ENCODE peak calls at places on chromosomes 2 and 18, in eight cellular contexts. One of them, this sample, is unnamed.

GRCh38 chr18:48132993-48133674 is 202.7 kb upstream of the SMAD2 start:
- DNase-seq in ovary: no peak
- DNase-seq in GM12878: no peak
- DNase-seq in K562: no peak
- DNase-seq in HepG2: no peak
- DNase-seq in transverse colon: no peak
- DNase-seq in stomach: no peak
- DNase-seq in sigmoid colon: no peak
- DNase-seq in this sample: no peak

GRCh38 chr18:46756559-46757201 is at the start of gene ST8SIA5:
- DNase-seq in stomach: no peak
- DNase-seq in sigmoid colon: no peak
- DNase-seq in transverse colon: no peak
- DNase-seq in HepG2: no peak
- DNase-seq in GM12878: no peak
- DNase-seq in ovary: no peak
- DNase-seq in K562: no peak
- DNase-seq in this sample: no peak

GRCh38 chr2:98086491-98087446 is at the start of gene VWA3B:
- DNase-seq in HepG2: no peak
- DNase-seq in transverse colon: peak; percentile 91
- DNase-seq in stomach: peak; percentile 91
- DNase-seq in K562: peak; percentile 74
- DNase-seq in ovary: peak; percentile 76
- DNase-seq in GM12878: no peak
- DNase-seq in sigmoid colon: peak; percentile 76
- DNase-seq in this sample: no peak

GRCh38 chr2:156300337-156300736 is 32.2 kb downstream of the NR4A2 start:
- DNase-seq in HepG2: peak; percentile 84
- DNase-seq in stomach: no peak
- DNase-seq in GM12878: no peak
- DNase-seq in K562: no peak
- DNase-seq in sigmoid colon: no peak
- DNase-seq in ovary: no peak
- DNase-seq in transverse colon: no peak
- DNase-seq in this sample: no peak

GRCh38 chr2:8647462-8647857 is 34.4 kb upstream of the ID2 start:
- DNase-seq in transverse colon: no peak
- DNase-seq in HepG2: no peak
- DNase-seq in GM12878: no peak
- DNase-seq in ovary: no peak
- DNase-seq in K562: no peak
- DNase-seq in sigmoid colon: no peak
- DNase-seq in stomach: no peak
- DNase-seq in this sample: no peak

GRCh38 chr2:24824966-24825882 is 32.0 kb downstream of the CENPO start:
- DNase-seq in HepG2: no peak
- DNase-seq in transverse colon: no peak
- DNase-seq in GM12878: no peak
- DNase-seq in K562: peak; percentile 62
- DNase-seq in stomach: peak; percentile 24
- DNase-seq in ovary: no peak
- DNase-seq in sigmoid colon: peak; percentile 54
- DNase-seq in this sample: no peak

GRCh38 chr2:130183500-130184373 is 1.7 kb downstream of the MZT2B start:
- DNase-seq in GM12878: no peak
- DNase-seq in HepG2: peak; percentile 32
- DNase-seq in ovary: peak; percentile 66
- DNase-seq in transverse colon: no peak
- DNase-seq in K562: no peak
- DNase-seq in stomach: no peak
- DNase-seq in sigmoid colon: peak; percentile 78
- DNase-seq in this sample: no peak

GRCh38 chr18:10748641-10749040 is 222.8 kb downstream of the NAPG start:
- DNase-seq in sigmoid colon: no peak
- DNase-seq in K562: no peak
- DNase-seq in GM12878: no peak
- DNase-seq in HepG2: no peak
- DNase-seq in transverse colon: no peak
- DNase-seq in ovary: no peak
- DNase-seq in stomach: no peak
- DNase-seq in this sample: no peak

GRCh38 chr18:67117804-67118203 is 398.7 kb downstream of the DSEL start:
- DNase-seq in GM12878: no peak
- DNase-seq in HepG2: no peak
- DNase-seq in sigmoid colon: no peak
- DNase-seq in transverse colon: no peak
- DNase-seq in K562: no peak
- DNase-seq in stomach: no peak
- DNase-seq in ovary: no peak
- DNase-seq in this sample: no peak

GRCh38 chr2:102107741-102108070 is 34.8 kb upstream of the IL1R1 start:
- DNase-seq in stomach: no peak
- DNase-seq in HepG2: peak; percentile 98
- DNase-seq in transverse colon: no peak
- DNase-seq in K562: no peak
- DNase-seq in ovary: no peak
- DNase-seq in GM12878: peak; percentile 33
- DNase-seq in sigmoid colon: no peak
- DNase-seq in this sample: no peak

GRCh38 chr2:102109016-102109415 is 33.5 kb upstream of the IL1R1 start:
- DNase-seq in stomach: no peak
- DNase-seq in transverse colon: no peak
- DNase-seq in K562: no peak
- DNase-seq in GM12878: no peak
- DNase-seq in ovary: no peak
- DNase-seq in HepG2: no peak
- DNase-seq in sigmoid colon: no peak
- DNase-seq in this sample: no peak

GRCh38 chr2:102103992-102104871 is 38.3 kb upstream of the IL1R1 start:
- DNase-seq in ovary: peak; percentile 66
- DNase-seq in K562: no peak
- DNase-seq in HepG2: no peak
- DNase-seq in GM12878: peak; percentile 67
- DNase-seq in transverse colon: peak; percentile 70
- DNase-seq in sigmoid colon: peak; percentile 92
- DNase-seq in stomach: peak; percentile 74
- DNase-seq in this sample: peak; percentile 28

GRCh38 chr2:102103284-102103683 is 39.3 kb upstream of the IL1R1 start:
- DNase-seq in GM12878: no peak
- DNase-seq in transverse colon: no peak
- DNase-seq in HepG2: no peak
- DNase-seq in sigmoid colon: no peak
- DNase-seq in stomach: no peak
- DNase-seq in ovary: no peak
- DNase-seq in K562: no peak
- DNase-seq in this sample: no peak

DNA sequence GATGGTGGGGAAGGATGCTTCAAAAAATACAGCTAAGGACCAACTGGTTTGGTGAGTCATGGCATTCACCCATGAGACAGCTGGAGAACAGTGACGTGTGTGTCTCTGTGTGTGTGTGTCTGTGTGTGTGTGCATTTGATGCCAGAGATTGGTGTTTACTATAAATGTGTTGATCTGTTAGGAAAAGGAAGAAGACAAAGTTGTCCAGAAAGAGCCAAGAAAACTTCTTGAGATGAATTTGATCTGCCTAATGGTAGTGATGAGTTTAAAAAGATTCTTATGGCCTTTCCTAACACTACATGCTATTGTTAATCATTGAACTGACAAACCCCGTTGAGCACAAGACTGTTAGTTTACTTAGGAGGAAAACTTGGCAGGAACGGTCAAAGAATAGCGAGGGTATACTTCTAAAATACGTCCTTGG is 36.4 kb upstream of the IL1R1 start:
- DNase-seq in transverse colon: no peak
- DNase-seq in K562: no peak
- DNase-seq in HepG2: peak; percentile 75
- DNase-seq in GM12878: no peak
- DNase-seq in sigmoid colon: no peak
- DNase-seq in ovary: no peak
- DNase-seq in stomach: no peak
- DNase-seq in this sample: no peak
- H3K4me3 ChIP-seq in transverse colon: peak overlapping the region; percentile 42
- H3K4me3 ChIP-seq in K562: no peak overlapping the region
- H3K4me3 ChIP-seq in HepG2: peak overlapping the region; percentile 1
- H3K4me3 ChIP-seq in GM12878: no peak overlapping the region
- H3K4me3 ChIP-seq in sigmoid colon: peak overlapping the region; percentile 41
- H3K4me3 ChIP-seq in ovary: no peak overlapping the region
- H3K4me3 ChIP-seq in stomach: peak overlapping the region; percentile 38
- H3K4me3 ChIP-seq in this sample: no peak overlapping the region

GRCh38 chr2:110874565-110875383 is 142.4 kb downstream of the ACOXL start:
- DNase-seq in K562: no peak
- DNase-seq in stomach: no peak
- DNase-seq in GM12878: peak; percentile 75
- DNase-seq in transverse colon: no peak
- DNase-seq in ovary: no peak
- DNase-seq in HepG2: no peak
- DNase-seq in sigmoid colon: no peak
- DNase-seq in this sample: no peak

GRCh38 chr2:110875384-110875725 is 143.0 kb downstream of the ACOXL start:
- DNase-seq in stomach: no peak
- DNase-seq in ovary: no peak
- DNase-seq in HepG2: no peak
- DNase-seq in transverse colon: no peak
- DNase-seq in K562: no peak
- DNase-seq in sigmoid colon: no peak
- DNase-seq in GM12878: no peak
- DNase-seq in this sample: no peak

GRCh38 chr2:110877031-110877827 is 144.9 kb downstream of the ACOXL start:
- DNase-seq in ovary: no peak
- DNase-seq in GM12878: no peak
- DNase-seq in stomach: no peak
- DNase-seq in sigmoid colon: no peak
- DNase-seq in HepG2: no peak
- DNase-seq in K562: no peak
- DNase-seq in transverse colon: no peak
- DNase-seq in this sample: no peak

GRCh38 chr2:110878150-110878549 is 145.8 kb downstream of the ACOXL start:
- DNase-seq in K562: no peak
- DNase-seq in HepG2: no peak
- DNase-seq in transverse colon: no peak
- DNase-seq in sigmoid colon: no peak
- DNase-seq in ovary: no peak
- DNase-seq in stomach: no peak
- DNase-seq in GM12878: no peak
- DNase-seq in this sample: no peak

GRCh38 chr2:110876167-110876999 is 144.0 kb downstream of the ACOXL start:
- DNase-seq in K562: peak; percentile 29
- DNase-seq in ovary: no peak
- DNase-seq in sigmoid colon: no peak
- DNase-seq in HepG2: no peak
- DNase-seq in stomach: no peak
- DNase-seq in GM12878: no peak
- DNase-seq in transverse colon: no peak
- DNase-seq in this sample: no peak
- H3K36me3 ChIP-seq in K562: no peaks in the 10 kb centered on the region
- H3K36me3 ChIP-seq in ovary: no peaks in the 10 kb centered on the region
- H3K36me3 ChIP-seq in sigmoid colon: no peaks in the 10 kb centered on the region
- H3K36me3 ChIP-seq in HepG2: no peaks in the 10 kb centered on the region
- H3K36me3 ChIP-seq in stomach: no peaks in the 10 kb centered on the region
- H3K36me3 ChIP-seq in GM12878: no peaks in the 10 kb centered on the region
- H3K36me3 ChIP-seq in transverse colon: no peaks in the 10 kb centered on the region
- H3K36me3 ChIP-seq in this sample: no peaks in the 10 kb centered on the region

GRCh38 chr2:75892490-75892889 is 181.8 kb upstream of the GCFC2 start:
- DNase-seq in K562: no peak
- DNase-seq in GM12878: no peak
- DNase-seq in HepG2: no peak
- DNase-seq in ovary: no peak
- DNase-seq in transverse colon: no peak
- DNase-seq in sigmoid colon: no peak
- DNase-seq in stomach: no peak
- DNase-seq in this sample: no peak

GRCh38 chr2:75894170-75894569 is 183.5 kb upstream of the GCFC2 start:
- DNase-seq in ovary: no peak
- DNase-seq in transverse colon: no peak
- DNase-seq in sigmoid colon: no peak
- DNase-seq in HepG2: no peak
- DNase-seq in stomach: no peak
- DNase-seq in GM12878: no peak
- DNase-seq in K562: no peak
- DNase-seq in this sample: no peak

DNA sequence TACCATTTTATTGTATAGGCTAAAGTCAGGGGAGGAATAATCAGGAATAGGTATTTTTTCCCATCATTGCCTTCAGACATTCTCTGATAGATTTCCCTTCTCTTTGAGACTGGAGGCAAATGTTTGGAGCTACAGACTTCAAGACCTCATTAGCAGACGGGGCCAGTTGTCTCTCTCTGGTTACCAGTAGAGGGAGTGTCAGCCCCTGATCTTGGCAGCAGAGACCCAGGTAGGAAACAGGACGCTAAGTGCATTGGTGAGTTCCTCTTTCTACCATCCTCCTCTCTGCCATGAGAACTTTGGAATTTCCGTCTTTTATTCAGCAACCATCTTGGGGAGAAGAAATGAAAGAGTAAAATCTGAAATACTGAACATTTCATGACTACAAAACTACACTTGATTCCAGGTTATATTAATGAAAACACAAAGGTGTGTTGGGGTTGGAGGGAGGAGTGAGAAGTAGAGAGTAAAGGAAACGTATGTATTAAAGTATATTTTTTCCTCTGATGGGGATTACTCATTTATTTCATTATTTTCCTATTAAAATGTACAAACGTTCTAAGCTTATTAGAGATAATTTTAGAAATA is 186.2 kb upstream of the GCFC2 start:
- DNase-seq in stomach: peak; percentile 36
- DNase-seq in ovary: no peak
- DNase-seq in HepG2: peak; percentile 60
- DNase-seq in sigmoid colon: no peak
- DNase-seq in GM12878: no peak
- DNase-seq in K562: no peak
- DNase-seq in transverse colon: no peak
- DNase-seq in this sample: no peak
- TF ChIP-seq EP300 in stomach: no peak
- TF ChIP-seq EP300 in ovary: no peak
- TF ChIP-seq EP300 in HepG2: no peak
- TF ChIP-seq EP300 in sigmoid colon: no peak
- TF ChIP-seq EP300 in GM12878: no peak
- TF ChIP-seq EP300 in K562: no peak
- TF ChIP-seq EP300 in transverse colon: no peak
- TF ChIP-seq EP300 in this sample: no peak

DNA sequence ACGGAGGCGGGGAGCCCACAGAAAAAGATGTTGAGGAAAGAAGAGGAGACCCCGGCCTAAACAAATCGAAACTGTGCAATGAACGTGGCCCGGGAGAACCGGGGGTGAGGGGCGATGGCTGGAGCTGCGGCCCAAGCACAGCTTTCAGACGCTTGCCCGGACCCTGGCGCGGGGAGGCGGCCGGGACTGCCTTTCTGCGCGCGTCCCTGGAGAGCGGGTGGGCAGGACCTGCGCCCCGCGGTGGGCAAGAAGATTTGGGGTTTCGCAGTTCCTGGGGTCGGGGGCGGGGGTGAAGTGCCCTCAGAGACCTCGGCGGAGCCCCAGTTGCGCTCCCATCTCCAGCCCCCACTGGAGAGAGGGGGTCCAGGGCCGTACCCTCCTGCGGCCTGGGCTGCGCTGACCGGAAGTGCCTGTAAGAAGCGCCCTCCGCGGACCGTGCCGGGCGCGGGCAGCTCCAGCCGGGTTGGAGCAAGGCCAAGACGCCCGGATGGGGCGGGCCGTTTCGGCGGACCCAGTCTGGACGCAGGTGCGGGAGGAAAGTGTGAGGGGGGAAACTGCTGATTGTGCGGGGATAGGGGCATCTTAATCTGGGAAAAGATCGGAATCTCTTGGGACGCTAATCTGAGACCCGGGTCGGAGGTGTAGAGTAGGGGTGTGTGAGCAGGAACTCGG is 11.6 kb downstream of the EN1 start:
- DNase-seq in GM12878: no peak
- DNase-seq in transverse colon: no peak
- DNase-seq in HepG2: no peak
- DNase-seq in K562: no peak
- DNase-seq in sigmoid colon: no peak
- DNase-seq in stomach: peak; percentile 48
- DNase-seq in ovary: no peak
- DNase-seq in this sample: no peak
- H3K4me3 ChIP-seq in GM12878: no peak overlapping the region
- H3K4me3 ChIP-seq in transverse colon: peak overlapping the region; percentile 47
- H3K4me3 ChIP-seq in HepG2: peak overlapping the region; percentile 25
- H3K4me3 ChIP-seq in K562: no peak overlapping the region
- H3K4me3 ChIP-seq in sigmoid colon: peak overlapping the region; percentile 48
- H3K4me3 ChIP-seq in stomach: peak overlapping the region; percentile 61
- H3K4me3 ChIP-seq in ovary: peak overlapping the region; percentile 14
- H3K4me3 ChIP-seq in this sample: peak overlapping the region; percentile 56

This sample was measured in tibial nerve.